ENCODE peak calls at places on chromosomes 2 and 18, in six cellular contexts. One of them, this sample, is unnamed.
A peak's percentile ranks its signal among the peaks of the same experiment; 100 is the strongest.

GRCh38 chr2:11028407-11028916 is 116.7 kb downstream of the KCNF1 start:
- DNase-seq in Panc1: no peak
- DNase-seq in amygdala: no peak
- DNase-seq in T-cell: no peak
- DNase-seq in spleen: no peak
- DNase-seq in stimulated activated CD4-positive, alpha-beta T cell treated with anti-CD3 and anti-CD28 coated beads, Interleukin-1b, Interleukin-23, amount 100 ng/mL, for 4 hours: no peak
- DNase-seq in this sample: no peak

GRCh38 chr2:190417045-190417842 is 9.1 kb downstream of the MFSD6 start:
- DNase-seq in Panc1: no peak
- DNase-seq in amygdala: no peak
- DNase-seq in T-cell: no peak
- DNase-seq in spleen: no peak
- DNase-seq in stimulated activated CD4-positive, alpha-beta T cell treated with anti-CD3 and anti-CD28 coated beads, Interleukin-1b, Interleukin-23, amount 100 ng/mL, for 4 hours: no peak
- DNase-seq in this sample: no peak

GRCh38 chr2:13000644-13001375 is 284.1 kb downstream of the TRIB2 start:
- DNase-seq in Panc1: no peak
- DNase-seq in amygdala: no peak
- DNase-seq in T-cell: no peak
- DNase-seq in spleen: no peak
- DNase-seq in stimulated activated CD4-positive, alpha-beta T cell treated with anti-CD3 and anti-CD28 coated beads, Interleukin-1b, Interleukin-23, amount 100 ng/mL, for 4 hours: no peak
- DNase-seq in this sample: no peak

GRCh38 chr2:16655457-16655837 is 10.2 kb downstream of the CYRIA start:
- DNase-seq in Panc1: no peak
- DNase-seq in amygdala: no peak
- DNase-seq in T-cell: no peak
- DNase-seq in spleen: no peak
- DNase-seq in stimulated activated CD4-positive, alpha-beta T cell treated with anti-CD3 and anti-CD28 coated beads, Interleukin-1b, Interleukin-23, amount 100 ng/mL, for 4 hours: no peak
- DNase-seq in this sample: no peak

GRCh38 chr18:10249270-10249669 is 205.2 kb upstream of the APCDD1 start:
- DNase-seq in Panc1: no peak
- DNase-seq in amygdala: no peak
- DNase-seq in T-cell: no peak
- DNase-seq in spleen: no peak
- DNase-seq in stimulated activated CD4-positive, alpha-beta T cell treated with anti-CD3 and anti-CD28 coated beads, Interleukin-1b, Interleukin-23, amount 100 ng/mL, for 4 hours: no peak
- DNase-seq in this sample: no peak

GRCh38 chr18:62606106-62606505 is 83.3 kb downstream of the ZCCHC2 start:
- DNase-seq in Panc1: no peak
- DNase-seq in amygdala: no peak
- DNase-seq in T-cell: no peak
- DNase-seq in spleen: no peak
- DNase-seq in stimulated activated CD4-positive, alpha-beta T cell treated with anti-CD3 and anti-CD28 coated beads, Interleukin-1b, Interleukin-23, amount 100 ng/mL, for 4 hours: no peak
- DNase-seq in this sample: no peak

GRCh38 chr2:71631411-71631931 is 178.1 kb downstream of the DYSF start:
- DNase-seq in Panc1: no peak
- DNase-seq in amygdala: no peak
- DNase-seq in T-cell: no peak
- DNase-seq in spleen: no peak
- DNase-seq in stimulated activated CD4-positive, alpha-beta T cell treated with anti-CD3 and anti-CD28 coated beads, Interleukin-1b, Interleukin-23, amount 100 ng/mL, for 4 hours: no peak
- DNase-seq in this sample: no peak

GRCh38 chr2:229765721-229766120 is 51.4 kb upstream of the DNER start:
- DNase-seq in Panc1: no peak
- DNase-seq in amygdala: no peak
- DNase-seq in T-cell: no peak
- DNase-seq in spleen: no peak
- DNase-seq in stimulated activated CD4-positive, alpha-beta T cell treated with anti-CD3 and anti-CD28 coated beads, Interleukin-1b, Interleukin-23, amount 100 ng/mL, for 4 hours: no peak
- DNase-seq in this sample: no peak

GRCh38 chr18:58476521-58477210 is 152.2 kb downstream of the ALPK2 start:
- DNase-seq in Panc1: no peak
- DNase-seq in amygdala: no peak
- DNase-seq in T-cell: no peak
- DNase-seq in spleen: no peak
- DNase-seq in stimulated activated CD4-positive, alpha-beta T cell treated with anti-CD3 and anti-CD28 coated beads, Interleukin-1b, Interleukin-23, amount 100 ng/mL, for 4 hours: no peak
- DNase-seq in this sample: no peak

GRCh38 chr2:159497857-159498256 is 118.5 kb downstream of the BAZ2B start:
- DNase-seq in Panc1: no peak
- DNase-seq in amygdala: no peak
- DNase-seq in T-cell: no peak
- DNase-seq in spleen: no peak
- DNase-seq in stimulated activated CD4-positive, alpha-beta T cell treated with anti-CD3 and anti-CD28 coated beads, Interleukin-1b, Interleukin-23, amount 100 ng/mL, for 4 hours: no peak
- DNase-seq in this sample: no peak

GRCh38 chr2:120939595-120940318 is 204.1 kb downstream of the GLI2 start:
- DNase-seq in Panc1: no peak
- DNase-seq in amygdala: no peak
- DNase-seq in T-cell: no peak
- DNase-seq in spleen: no peak
- DNase-seq in stimulated activated CD4-positive, alpha-beta T cell treated with anti-CD3 and anti-CD28 coated beads, Interleukin-1b, Interleukin-23, amount 100 ng/mL, for 4 hours: no peak
- DNase-seq in this sample: no peak

GRCh38 chr2:182379235-182379634 is 47.6 kb downstream of the PDE1A start:
- DNase-seq in Panc1: no peak
- DNase-seq in amygdala: no peak
- DNase-seq in T-cell: no peak
- DNase-seq in spleen: no peak
- DNase-seq in stimulated activated CD4-positive, alpha-beta T cell treated with anti-CD3 and anti-CD28 coated beads, Interleukin-1b, Interleukin-23, amount 100 ng/mL, for 4 hours: no peak
- DNase-seq in this sample: no peak

GRCh38 chr2:84866121-84866520 is 14.8 kb downstream of the TRABD2A start:
- DNase-seq in Panc1: no peak
- DNase-seq in amygdala: no peak
- DNase-seq in T-cell: no peak
- DNase-seq in spleen: no peak
- DNase-seq in stimulated activated CD4-positive, alpha-beta T cell treated with anti-CD3 and anti-CD28 coated beads, Interleukin-1b, Interleukin-23, amount 100 ng/mL, for 4 hours: no peak
- DNase-seq in this sample: no peak

GRCh38 chr18:26342646-26343045 is 116.4 kb downstream of the TAF4B start:
- DNase-seq in Panc1: no peak
- DNase-seq in amygdala: no peak
- DNase-seq in T-cell: no peak
- DNase-seq in spleen: no peak
- DNase-seq in stimulated activated CD4-positive, alpha-beta T cell treated with anti-CD3 and anti-CD28 coated beads, Interleukin-1b, Interleukin-23, amount 100 ng/mL, for 4 hours: no peak
- DNase-seq in this sample: no peak

GRCh38 chr2:151337643-151338042 is 19.7 kb upstream of the TNFAIP6 start:
- DNase-seq in Panc1: no peak
- DNase-seq in amygdala: no peak
- DNase-seq in T-cell: no peak
- DNase-seq in spleen: no peak
- DNase-seq in stimulated activated CD4-positive, alpha-beta T cell treated with anti-CD3 and anti-CD28 coated beads, Interleukin-1b, Interleukin-23, amount 100 ng/mL, for 4 hours: no peak
- DNase-seq in this sample: no peak

GRCh38 chr2:67883316-67884080 is 179.3 kb downstream of the C1D start:
- DNase-seq in Panc1: no peak
- DNase-seq in amygdala: no peak
- DNase-seq in T-cell: no peak
- DNase-seq in spleen: no peak
- DNase-seq in stimulated activated CD4-positive, alpha-beta T cell treated with anti-CD3 and anti-CD28 coated beads, Interleukin-1b, Interleukin-23, amount 100 ng/mL, for 4 hours: no peak
- DNase-seq in this sample: no peak

GRCh38 chr18:10074122-10074521 is 160.3 kb downstream of the VAPA start:
- DNase-seq in Panc1: no peak
- DNase-seq in amygdala: no peak
- DNase-seq in T-cell: no peak
- DNase-seq in spleen: no peak
- DNase-seq in stimulated activated CD4-positive, alpha-beta T cell treated with anti-CD3 and anti-CD28 coated beads, Interleukin-1b, Interleukin-23, amount 100 ng/mL, for 4 hours: no peak
- DNase-seq in this sample: no peak

GRCh38 chr2:20180676-20181648 is 44.0 kb downstream of the SDC1 start:
- DNase-seq in Panc1: no peak
- DNase-seq in amygdala: no peak
- DNase-seq in T-cell: no peak
- DNase-seq in spleen: peak; percentile 23
- DNase-seq in stimulated activated CD4-positive, alpha-beta T cell treated with anti-CD3 and anti-CD28 coated beads, Interleukin-1b, Interleukin-23, amount 100 ng/mL, for 4 hours: no peak
- DNase-seq in this sample: peak; percentile 57

GRCh38 chr2:45595724-45596435 is 15.2 kb downstream of the SRBD1 start:
- DNase-seq in Panc1: no peak
- DNase-seq in amygdala: no peak
- DNase-seq in T-cell: no peak
- DNase-seq in spleen: no peak
- DNase-seq in stimulated activated CD4-positive, alpha-beta T cell treated with anti-CD3 and anti-CD28 coated beads, Interleukin-1b, Interleukin-23, amount 100 ng/mL, for 4 hours: no peak
- DNase-seq in this sample: no peak

GRCh38 chr2:190050001-190050400 is 12.5 kb downstream of the MSTN start:
- DNase-seq in Panc1: no peak
- DNase-seq in amygdala: no peak
- DNase-seq in T-cell: no peak
- DNase-seq in spleen: no peak
- DNase-seq in stimulated activated CD4-positive, alpha-beta T cell treated with anti-CD3 and anti-CD28 coated beads, Interleukin-1b, Interleukin-23, amount 100 ng/mL, for 4 hours: no peak
- DNase-seq in this sample: no peak

GRCh38 chr2:120230515-120231471 is 7.6 kb upstream of the TMEM185B start:
- DNase-seq in Panc1: no peak
- DNase-seq in amygdala: no peak
- DNase-seq in T-cell: no peak
- DNase-seq in spleen: peak; percentile 76
- DNase-seq in stimulated activated CD4-positive, alpha-beta T cell treated with anti-CD3 and anti-CD28 coated beads, Interleukin-1b, Interleukin-23, amount 100 ng/mL, for 4 hours: no peak
- DNase-seq in this sample: peak; percentile 56

GRCh38 chr2:217316743-217317142 is 456.9 kb upstream of the TNP1 start:
- DNase-seq in Panc1: no peak
- DNase-seq in amygdala: no peak
- DNase-seq in T-cell: no peak
- DNase-seq in spleen: no peak
- DNase-seq in stimulated activated CD4-positive, alpha-beta T cell treated with anti-CD3 and anti-CD28 coated beads, Interleukin-1b, Interleukin-23, amount 100 ng/mL, for 4 hours: no peak
- DNase-seq in this sample: no peak

GRCh38 chr18:67519582-67519981 is 3.1 kb upstream of the DSEL start:
- DNase-seq in Panc1: no peak
- DNase-seq in amygdala: no peak
- DNase-seq in T-cell: no peak
- DNase-seq in spleen: no peak
- DNase-seq in stimulated activated CD4-positive, alpha-beta T cell treated with anti-CD3 and anti-CD28 coated beads, Interleukin-1b, Interleukin-23, amount 100 ng/mL, for 4 hours: no peak
- DNase-seq in this sample: no peak

GRCh38 chr2:191333911-191334357 is 88.7 kb downstream of the MYO1B start:
- DNase-seq in Panc1: no peak
- DNase-seq in amygdala: no peak
- DNase-seq in T-cell: no peak
- DNase-seq in spleen: no peak
- DNase-seq in stimulated activated CD4-positive, alpha-beta T cell treated with anti-CD3 and anti-CD28 coated beads, Interleukin-1b, Interleukin-23, amount 100 ng/mL, for 4 hours: no peak
- DNase-seq in this sample: no peak

GRCh38 chr2:101718993-101719571 is 21.6 kb downstream of the MAP4K4 start:
- DNase-seq in Panc1: no peak
- DNase-seq in amygdala: no peak
- DNase-seq in T-cell: peak; percentile 45
- DNase-seq in spleen: no peak
- DNase-seq in stimulated activated CD4-positive, alpha-beta T cell treated with anti-CD3 and anti-CD28 coated beads, Interleukin-1b, Interleukin-23, amount 100 ng/mL, for 4 hours: no peak
- DNase-seq in this sample: no peak

This sample was measured in upper lobe of right lung.